ENCODE peak calls at places on chromosomes 6 and 20, in eight cellular contexts. M, U, E, W, B, G, I and J are unnamed samples.
A peak's percentile ranks its signal among the peaks of the same experiment; 100 is the strongest.

GRCh38 chr6:38179300-38179699 is 359.8 kb downstream of the ZFAND3 start:
- DNase-seq in W (no peak), E (no peak), I (no peak), M (no peak), B (no peak), G (no peak), U (no peak), J (no peak)

GRCh38 chr6:1612902-1613301 is 3.2 kb downstream of the FOXC1 start:
- DNase-seq in U (no peak), B (peak; percentile 75), M (no peak), G (no peak), W (no peak), I (no peak), E (no peak), J (no peak)

GRCh38 chr6:37432916-37433656 is at the start of gene CMTR1:
- DNase-seq in W (peak; percentile 95), E (peak; percentile 96), G (peak; percentile 97), B (peak; percentile 88), M (peak; percentile 94), U (peak; percentile 96), I (peak; percentile 93), J (peak; percentile 96)

GRCh38 chr6:9192405-9192909 is 757.1 kb upstream of the SLC35B3 start:
- DNase-seq in W (no peak), G (no peak), E (no peak), U (no peak), M (no peak), I (no peak), B (no peak), J (no peak)

GRCh38 chr6:84057908-84058307 is 24.3 kb downstream of the MRAP2 start:
- DNase-seq in M (no peak), E (no peak), W (no peak), U (no peak), B (no peak), G (no peak), I (no peak), J (no peak)

GRCh38 chr6:36670271-36670670 is 8.2 kb upstream of the CDKN1A start:
- DNase-seq in I (no peak), W (no peak), M (no peak), E (no peak), G (no peak), U (no peak), B (no peak), J (no peak)

GRCh38 chr6:136550330-136551071 is at the start of gene MAP7:
- DNase-seq in I (peak; percentile 94), M (no peak), G (peak; percentile 95), E (peak; percentile 86), W (no peak), B (peak; percentile 27), U (peak; percentile 73), J (peak; percentile 51)

GRCh38 chr6:56877922-56878321 is 77.0 kb upstream of the BEND6 start:
- DNase-seq in U (no peak), M (no peak), B (no peak), G (no peak), E (no peak), W (no peak), I (no peak), J (no peak)

GRCh38 chr20:48799315-48800105 is 28.3 kb downstream of the PREX1 start:
- DNase-seq in I (no peak), B (no peak), E (no peak), M (no peak), U (peak; percentile 9), G (peak; percentile 24), W (no peak), J (no peak)

GRCh38 chr20:48309293-48309692 is 518.5 kb downstream of the PREX1 start:
- DNase-seq in E (no peak), B (no peak), G (no peak), M (no peak), W (no peak), I (no peak), U (no peak), J (no peak)

GRCh38 chr6:2797564-2798014 is 32.4 kb downstream of the WRNIP1 start:
- DNase-seq in U (no peak), B (no peak), E (peak; percentile 22), M (no peak), I (peak; percentile 42), W (no peak), G (no peak), J (no peak)

GRCh38 chr20:47360489-47361267 is 4.2 kb upstream of the ZMYND8 start:
- DNase-seq in U (peak; percentile 96), E (peak; percentile 74), G (peak; percentile 78), B (peak; percentile 98), M (no peak), W (peak; percentile 94), I (peak; percentile 92), J (peak; percentile 87)

GRCh38 chr6:16102208-16102607 is 26.7 kb upstream of the MYLIP start:
- DNase-seq in W (no peak), B (no peak), I (no peak), U (no peak), E (no peak), M (no peak), G (no peak), J (no peak)

GRCh38 chr6:68628156-68628555 is 6.9 kb upstream of the ADGRB3 start:
- DNase-seq in W (no peak), U (no peak), B (no peak), I (peak; percentile 24), E (no peak), G (no peak), M (no peak), J (no peak)

GRCh38 chr20:38330638-38331037 is 15.6 kb upstream of the LBP start:
- DNase-seq in I (no peak), G (no peak), B (no peak), E (no peak), W (no peak), U (no peak), M (no peak), J (no peak)

GRCh38 chr6:168087436-168088160 is 8.6 kb upstream of the FRMD1 start:
- DNase-seq in B (no peak), M (no peak), E (no peak), W (no peak), G (no peak), U (no peak), I (no peak), J (peak; percentile 45)

GRCh38 chr20:62841705-62842212 is 19.9 kb downstream of the TCFL5 start:
- DNase-seq in I (no peak), W (no peak), B (no peak), M (no peak), E (no peak), U (no peak), G (no peak), J (no peak)

GRCh38 chr6:135306166-135306565 is 125.1 kb downstream of the MYB start:
- DNase-seq in E (no peak), G (no peak), U (no peak), I (no peak), M (no peak), W (no peak), B (no peak), J (no peak)

GRCh38 chr20:42093542-42094440 is 475.6 kb upstream of the CHD6 start:
- DNase-seq in E (no peak), U (no peak), I (no peak), G (no peak), M (no peak), W (no peak), B (no peak), J (no peak)
- H3K9me3 ChIP-seq in E (no peaks in the 10 kb centered on the region), U (no peaks in the 10 kb centered on the region), I (no peaks in the 10 kb centered on the region), G (no peaks in the 10 kb centered on the region), M (no peaks in the 10 kb centered on the region), W (no peaks in the 10 kb centered on the region), B (no peaks in the 10 kb centered on the region), J (no peaks in the 10 kb centered on the region)

DNA sequence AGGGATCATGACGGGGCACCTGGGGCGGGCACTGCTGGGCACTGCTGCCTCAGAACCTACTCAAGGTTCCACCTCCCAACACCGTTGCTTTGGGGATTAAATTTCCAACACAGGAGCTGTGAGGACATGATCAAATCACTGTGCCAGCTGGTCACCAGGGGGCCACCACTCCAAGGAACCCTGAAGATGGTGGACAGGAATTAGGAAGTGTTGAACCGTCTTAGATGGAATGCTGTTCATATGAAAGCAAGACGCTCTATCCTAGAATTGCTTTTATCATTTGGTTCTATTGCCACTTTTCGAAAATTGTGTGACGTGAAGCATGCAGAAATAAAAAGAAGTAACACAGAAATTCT is 140.3 kb downstream of the DLL1 start:
- DNase-seq in B (no peak), W (no peak), U (no peak), I (no peak), G (no peak), M (no peak), E (no peak), J (no peak)
- TF ChIP-seq CTCF in B (no peak), W (no peak), U (no peak), I (no peak), G (no peak), M (no peak), E (no peak), J (no peak)

GRCh38 chr6:85404497-85405174 is 45.2 kb upstream of the NT5E start:
- DNase-seq in W (no peak), G (peak; percentile 58), E (no peak), B (peak; percentile 96), M (no peak), U (peak; percentile 16), I (no peak), J (no peak)

GRCh38 chr6:85402071-85402470 is 47.8 kb upstream of the NT5E start:
- DNase-seq in I (no peak), B (no peak), M (no peak), U (no peak), W (no peak), E (no peak), G (no peak), J (no peak)

GRCh38 chr6:85405175-85405852 is 44.6 kb upstream of the NT5E start:
- DNase-seq in M (no peak), G (peak; percentile 57), I (no peak), B (peak; percentile 74), U (no peak), E (no peak), W (no peak), J (no peak)

GRCh38 chr6:85402922-85403321 is 47.0 kb upstream of the NT5E start:
- DNase-seq in U (no peak), G (no peak), W (no peak), E (no peak), B (no peak), M (no peak), I (no peak), J (no peak)

DNA sequence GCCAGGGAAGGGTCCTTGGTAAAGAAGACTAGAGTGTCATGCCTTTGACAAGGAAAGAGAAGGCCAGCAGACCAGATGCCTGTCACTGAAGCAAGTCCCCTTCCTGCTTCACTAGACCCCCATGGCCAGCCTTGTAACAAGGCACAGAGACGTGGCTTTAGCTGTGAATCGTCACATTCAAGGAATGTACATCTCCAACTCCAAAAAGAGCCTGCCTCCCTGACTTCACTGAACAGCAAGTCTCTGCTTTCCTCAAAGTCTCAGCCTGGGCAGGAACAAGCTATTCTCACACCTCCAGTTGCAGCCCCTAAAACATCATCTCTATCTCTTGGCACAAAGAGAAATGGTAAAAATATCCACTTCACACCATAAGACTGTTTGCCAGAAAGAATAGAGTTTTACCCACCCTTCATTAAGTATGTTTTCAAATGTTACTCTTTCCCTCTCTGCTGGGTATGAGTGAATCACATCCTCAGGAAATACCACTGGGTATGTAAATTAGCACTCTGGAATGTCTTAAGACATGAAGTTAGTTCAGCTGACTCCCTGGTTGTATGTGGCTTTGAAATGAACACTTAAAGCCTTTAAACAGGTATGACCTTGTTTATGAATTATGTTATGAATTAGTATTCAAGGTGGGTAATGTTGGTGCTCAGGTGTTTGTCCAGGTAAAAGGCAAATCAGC is 46.4 kb upstream of the NT5E start:
- DNase-seq in W (no peak), I (no peak), M (no peak), B (peak; percentile 97), U (no peak), E (no peak), G (no peak), J (no peak)
- H3K9me3 ChIP-seq in W (no peaks in the 10 kb centered on the region), I (no peaks in the 10 kb centered on the region), M (no peaks in the 10 kb centered on the region), B (no peaks in the 10 kb centered on the region), U (no peaks in the 10 kb centered on the region), E (no peaks in the 10 kb centered on the region), G (no peaks in the 10 kb centered on the region), J (no peaks in the 10 kb centered on the region)

GRCh38 chr20:59825944-59826759 is 107.3 kb downstream of the SYCP2 start:
- DNase-seq in U (no peak), M (no peak), I (peak; percentile 13), E (peak; percentile 68), G (peak; percentile 96), B (no peak), W (peak; percentile 53), J (no peak)
- TF ChIP-seq CTCF in U (no peak), M (no peak), I (no peak), E (no peak), G (no peak), B (no peak), W (no peak), J (no peak)